ENCODE peak calls at places on chromosome 5, in four cellular contexts. U is iPS-NIHi11, P is AG04450, A is omental fat pad. I is an unnamed sample.

GRCh38 chr5:170451764-170452365 is 52.0 kb upstream of the KCNIP1 start:
- DNase-seq in U (no peak), P (no peak), A (peak), I (peak)

GRCh38 chr5:96655085-96655484 is 7.1 kb upstream of the CAST start:
- DNase-seq in U (no peak), P (no peak), A (no peak), I (no peak)

GRCh38 chr5:152595327-152595890 is 190.3 kb upstream of the NMUR2 start:
- DNase-seq in U (no peak), P (no peak), A (no peak), I (no peak)

GRCh38 chr5:77358566-77359205 is 133.4 kb downstream of the WDR41 start:
- DNase-seq in U (no peak), P (peak), A (no peak), I (peak)

GRCh38 chr5:40240671-40241070 is 439.0 kb upstream of the PTGER4 start:
- DNase-seq in U (no peak), P (no peak), A (no peak), I (no peak)

GRCh38 chr5:179812135-179812825 is 5.6 kb upstream of the MGAT4B start:
- DNase-seq in U (no peak), P (no peak), A (no peak), I (no peak)

GRCh38 chr5:134592141-134592746 is 40.4 kb downstream of the SAR1B start:
- DNase-seq in U (peak), P (no peak), A (no peak), I (peak)

GRCh38 chr5:177546262-177546741 is 8.1 kb downstream of the FAM193B start:
- DNase-seq in U (no peak), P (peak), A (no peak), I (peak)

GRCh38 chr5:132227485-132228240 is at the start of gene P4HA2:
- DNase-seq in U (peak), P (no peak), A (peak), I (peak)

GRCh38 chr5:168135897-168136296 is 155.5 kb upstream of the WWC1 start:
- DNase-seq in U (no peak), P (no peak), A (no peak), I (no peak)

GRCh38 chr5:108858959-108859358 is 111.3 kb downstream of the FER start:
- DNase-seq in U (no peak), P (no peak), A (no peak), I (peak)

GRCh38 chr5:111389390-111390082 is 122.8 kb downstream of the STARD4 start:
- DNase-seq in U (no peak), P (peak), A (no peak), I (peak)

GRCh38 chr5:172282277-172283019 is 1.1 kb downstream of the UBTD2 start:
- DNase-seq in U (no peak), P (no peak), A (no peak), I (peak)

GRCh38 chr5:102799017-102799416 is 43.9 kb downstream of the PAM start:
- DNase-seq in U (no peak), P (no peak), A (no peak), I (no peak)

GRCh38 chr5:15525679-15526275 is 25.8 kb downstream of the FBXL7 start:
- DNase-seq in U (no peak), P (no peak), A (no peak), I (peak)

GRCh38 chr5:151427258-151427657 is 20.1 kb upstream of the SLC36A1 start:
- DNase-seq in U (no peak), P (no peak), A (no peak), I (no peak)

GRCh38 chr5:143543358-143544255 is 140.1 kb upstream of the NR3C1 start:
- DNase-seq in U (no peak), P (no peak), A (no peak), I (peak)

GRCh38 chr5:136906545-136906944 is 541.2 kb upstream of the TRPC7 start:
- DNase-seq in U (no peak), P (no peak), A (no peak), I (peak)

GRCh38 chr5:75509956-75510355 is 1.5 kb downstream of the CERT1 start:
- DNase-seq in U (no peak), P (peak), A (no peak), I (peak)

GRCh38 chr5:74127377-74128338 is 501.7 kb downstream of the ARHGEF28 start:
- DNase-seq in U (peak), P (no peak), A (no peak), I (peak)

GRCh38 chr5:95958308-95959014 is 3.2 kb downstream of the ELL2 start:
- DNase-seq in U (no peak), P (no peak), A (no peak), I (peak)

GRCh38 chr5:141412853-141413539 is at the start of gene PCDHGA10:
- DNase-seq in U (peak), P (no peak), A (no peak), I (peak)

GRCh38 chr5:170849374-170849773 is 12.4 kb upstream of the RANBP17 start:
- DNase-seq in U (peak), P (no peak), A (no peak), I (no peak)

GRCh38 chr5:55850839-55851674 is at the start of gene IL31RA:
- DNase-seq in U (no peak), P (peak), A (no peak), I (peak)

GRCh38 chr5:79893485-79893884 is 97.6 kb downstream of the MTX3 start:
- DNase-seq in U (no peak), P (no peak), A (no peak), I (no peak)

GRCh38 chr5:138369249-138369648 is 16.8 kb downstream of the KDM3B start:
- DNase-seq in U (no peak), P (no peak), A (no peak), I (no peak)